ENCODE peak calls at places on chromosomes 16 and 17, in seven cellular contexts. One of them, this sample, is unnamed.

GRCh38 chr17:32157225-32157624 is 14.9 kb downstream of the RHOT1 start:
- DNase-seq in H9: no peak
- DNase-seq in right atrium auricular region: no peak
- DNase-seq in cardiac fibroblast: peak; percentile 66
- DNase-seq in GM12865: no peak
- DNase-seq in Calu3: no peak
- DNase-seq in cardiac muscle cell: no peak
- DNase-seq in this sample: no peak

GRCh38 chr17:81071761-81072741 is 37.1 kb downstream of the BAIAP2 start:
- DNase-seq in H9: no peak
- DNase-seq in right atrium auricular region: no peak
- DNase-seq in cardiac fibroblast: no peak
- DNase-seq in GM12865: no peak
- DNase-seq in Calu3: peak; percentile 60
- DNase-seq in cardiac muscle cell: no peak
- DNase-seq in this sample: no peak

GRCh38 chr17:38578229-38578628 is 27.5 kb downstream of the SRCIN1 start:
- DNase-seq in H9: peak; percentile 95
- DNase-seq in right atrium auricular region: no peak
- DNase-seq in cardiac fibroblast: no peak
- DNase-seq in GM12865: no peak
- DNase-seq in Calu3: no peak
- DNase-seq in cardiac muscle cell: no peak
- DNase-seq in this sample: no peak

GRCh38 chr16:9793623-9794022 is 388.6 kb downstream of the GRIN2A start:
- DNase-seq in H9: no peak
- DNase-seq in right atrium auricular region: no peak
- DNase-seq in cardiac fibroblast: no peak
- DNase-seq in GM12865: no peak
- DNase-seq in Calu3: no peak
- DNase-seq in cardiac muscle cell: no peak
- DNase-seq in this sample: no peak

GRCh38 chr17:11241611-11242226 is 706 bp downstream of the SHISA6 start:
- DNase-seq in H9: peak; percentile 72
- DNase-seq in right atrium auricular region: no peak
- DNase-seq in cardiac fibroblast: no peak
- DNase-seq in GM12865: no peak
- DNase-seq in Calu3: no peak
- DNase-seq in cardiac muscle cell: no peak
- DNase-seq in this sample: no peak

GRCh38 chr17:58047751-58048150 is 35.5 kb upstream of the DYNLL2 start:
- DNase-seq in H9: no peak
- DNase-seq in right atrium auricular region: no peak
- DNase-seq in cardiac fibroblast: no peak
- DNase-seq in GM12865: no peak
- DNase-seq in Calu3: no peak
- DNase-seq in cardiac muscle cell: no peak
- DNase-seq in this sample: no peak

GRCh38 chr16:1054660-1055556 is 17.6 kb upstream of the SSTR5 start:
- DNase-seq in H9: peak; percentile 84
- DNase-seq in right atrium auricular region: no peak
- DNase-seq in cardiac fibroblast: peak; percentile 59
- DNase-seq in GM12865: peak; percentile 21
- DNase-seq in Calu3: peak; percentile 85
- DNase-seq in cardiac muscle cell: peak; percentile 86
- DNase-seq in this sample: no peak

GRCh38 chr17:21373696-21374454 is 2.3 kb upstream of the KCNJ12 start:
- DNase-seq in H9: no peak
- DNase-seq in right atrium auricular region: no peak
- DNase-seq in cardiac fibroblast: no peak
- DNase-seq in GM12865: no peak
- DNase-seq in Calu3: no peak
- DNase-seq in cardiac muscle cell: no peak
- DNase-seq in this sample: no peak

GRCh38 chr16:81928975-81929374 is 82.3 kb downstream of the SDR42E1 start:
- DNase-seq in H9: no peak
- DNase-seq in right atrium auricular region: no peak
- DNase-seq in cardiac fibroblast: no peak
- DNase-seq in GM12865: no peak
- DNase-seq in Calu3: peak; percentile 70
- DNase-seq in cardiac muscle cell: no peak
- DNase-seq in this sample: no peak

GRCh38 chr17:44587339-44587738 is 30.1 kb downstream of the FZD2 start:
- DNase-seq in H9: peak; percentile 78
- DNase-seq in right atrium auricular region: peak; percentile 88
- DNase-seq in cardiac fibroblast: peak; percentile 92
- DNase-seq in GM12865: no peak
- DNase-seq in Calu3: peak; percentile 90
- DNase-seq in cardiac muscle cell: peak; percentile 85
- DNase-seq in this sample: no peak

GRCh38 chr16:85400305-85401205 is 212.6 kb upstream of the GSE1 start:
- DNase-seq in H9: no peak
- DNase-seq in right atrium auricular region: no peak
- DNase-seq in cardiac fibroblast: no peak
- DNase-seq in GM12865: no peak
- DNase-seq in Calu3: no peak
- DNase-seq in cardiac muscle cell: no peak
- DNase-seq in this sample: peak; percentile 32

GRCh38 chr16:84358601-84359295 is 9.6 kb upstream of the ATP2C2 start:
- DNase-seq in H9: no peak
- DNase-seq in right atrium auricular region: no peak
- DNase-seq in cardiac fibroblast: no peak
- DNase-seq in GM12865: no peak
- DNase-seq in Calu3: no peak
- DNase-seq in cardiac muscle cell: no peak
- DNase-seq in this sample: no peak

GRCh38 chr17:73521376-73521775 is 122.9 kb downstream of the SDK2 start:
- DNase-seq in H9: no peak
- DNase-seq in right atrium auricular region: no peak
- DNase-seq in cardiac fibroblast: no peak
- DNase-seq in GM12865: no peak
- DNase-seq in Calu3: no peak
- DNase-seq in cardiac muscle cell: no peak
- DNase-seq in this sample: no peak

GRCh38 chr17:48067245-48067644 is 19.1 kb downstream of the NFE2L1 start:
- DNase-seq in H9: no peak
- DNase-seq in right atrium auricular region: no peak
- DNase-seq in cardiac fibroblast: no peak
- DNase-seq in GM12865: no peak
- DNase-seq in Calu3: no peak
- DNase-seq in cardiac muscle cell: no peak
- DNase-seq in this sample: no peak
- TF ChIP-seq CTCF in H9: no peak
- TF ChIP-seq CTCF in right atrium auricular region: no peak
- TF ChIP-seq CTCF in cardiac fibroblast: no peak
- TF ChIP-seq CTCF in GM12865: no peak
- TF ChIP-seq CTCF in Calu3: no peak
- TF ChIP-seq CTCF in cardiac muscle cell: no peak
- TF ChIP-seq CTCF in this sample: no peak

GRCh38 chr16:19223235-19223847 is 55.3 kb downstream of the SYT17 start:
- DNase-seq in H9: peak; percentile 67
- DNase-seq in right atrium auricular region: no peak
- DNase-seq in cardiac fibroblast: peak; percentile 13
- DNase-seq in GM12865: peak; percentile 51
- DNase-seq in Calu3: peak; percentile 39
- DNase-seq in cardiac muscle cell: peak; percentile 14
- DNase-seq in this sample: no peak
- TF ChIP-seq CTCF in H9: peak; percentile 92
- TF ChIP-seq CTCF in right atrium auricular region: peak; percentile 12
- TF ChIP-seq CTCF in cardiac fibroblast: peak; percentile 54
- TF ChIP-seq CTCF in GM12865: peak; percentile 66
- TF ChIP-seq CTCF in Calu3: peak; percentile 47
- TF ChIP-seq CTCF in cardiac muscle cell: peak; percentile 53
- TF ChIP-seq CTCF in this sample: peak; percentile 65

DNA sequence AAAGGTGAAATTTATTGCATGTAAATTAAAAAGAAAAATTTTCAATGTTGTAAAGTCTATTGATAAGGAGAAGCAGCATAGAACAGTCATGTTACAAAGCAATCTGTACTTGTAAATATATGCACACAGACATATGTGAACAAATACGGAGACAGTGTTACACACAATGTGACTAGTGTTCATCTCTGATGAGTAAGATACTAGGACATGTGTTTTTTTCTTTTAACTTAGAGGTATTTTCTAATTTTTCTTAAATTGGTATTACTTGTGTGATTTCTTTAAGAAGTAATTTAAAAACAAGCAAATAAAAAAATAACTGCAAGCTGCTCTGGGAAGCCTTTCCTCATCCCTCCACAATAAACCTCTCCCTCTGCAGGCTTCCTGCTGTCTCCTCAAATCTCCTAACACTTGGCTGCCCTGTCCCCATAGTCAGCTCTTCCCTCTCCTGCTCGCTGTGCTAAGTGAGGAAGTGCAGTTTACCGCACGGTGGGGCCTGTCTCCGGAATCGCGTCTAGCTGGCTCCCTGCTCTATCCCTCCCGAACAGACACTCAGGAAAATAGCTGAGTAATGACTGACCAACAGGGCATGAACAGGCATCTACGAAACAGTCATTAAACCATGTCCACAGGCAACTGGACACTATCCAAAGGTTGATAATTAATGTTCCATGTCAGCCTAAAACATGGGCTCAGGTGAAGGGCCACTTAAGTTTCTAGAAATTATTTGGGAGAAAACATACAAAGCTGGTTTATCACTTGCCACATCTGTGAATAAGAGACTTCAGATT is 35.9 kb downstream of the CMTM4 start:
- DNase-seq in H9: no peak
- DNase-seq in right atrium auricular region: peak; percentile 78
- DNase-seq in cardiac fibroblast: peak; percentile 90
- DNase-seq in GM12865: no peak
- DNase-seq in Calu3: peak; percentile 51
- DNase-seq in cardiac muscle cell: peak; percentile 89
- DNase-seq in this sample: peak; percentile 58
- TF ChIP-seq CTCF in H9: no peak
- TF ChIP-seq CTCF in right atrium auricular region: no peak
- TF ChIP-seq CTCF in cardiac fibroblast: peak; percentile 45
- TF ChIP-seq CTCF in GM12865: no peak
- TF ChIP-seq CTCF in Calu3: no peak
- TF ChIP-seq CTCF in cardiac muscle cell: peak; percentile 46
- TF ChIP-seq CTCF in this sample: peak; percentile 22

GRCh38 chr17:30273373-30273772 is 18.4 kb downstream of the BLMH start:
- DNase-seq in H9: no peak
- DNase-seq in right atrium auricular region: no peak
- DNase-seq in cardiac fibroblast: no peak
- DNase-seq in GM12865: no peak
- DNase-seq in Calu3: no peak
- DNase-seq in cardiac muscle cell: no peak
- DNase-seq in this sample: no peak

GRCh38 chr17:30279156-30279555 is 12.6 kb downstream of the BLMH start:
- DNase-seq in H9: no peak
- DNase-seq in right atrium auricular region: no peak
- DNase-seq in cardiac fibroblast: no peak
- DNase-seq in GM12865: no peak
- DNase-seq in Calu3: no peak
- DNase-seq in cardiac muscle cell: no peak
- DNase-seq in this sample: no peak

GRCh38 chr17:30274887-30275286 is 16.9 kb downstream of the BLMH start:
- DNase-seq in H9: no peak
- DNase-seq in right atrium auricular region: no peak
- DNase-seq in cardiac fibroblast: no peak
- DNase-seq in GM12865: peak; percentile 30
- DNase-seq in Calu3: no peak
- DNase-seq in cardiac muscle cell: no peak
- DNase-seq in this sample: no peak

GRCh38 chr17:30275911-30276310 is 15.8 kb downstream of the BLMH start:
- DNase-seq in H9: no peak
- DNase-seq in right atrium auricular region: no peak
- DNase-seq in cardiac fibroblast: no peak
- DNase-seq in GM12865: peak; percentile 33
- DNase-seq in Calu3: no peak
- DNase-seq in cardiac muscle cell: no peak
- DNase-seq in this sample: no peak

GRCh38 chr17:30278032-30278431 is 13.7 kb downstream of the BLMH start:
- DNase-seq in H9: no peak
- DNase-seq in right atrium auricular region: no peak
- DNase-seq in cardiac fibroblast: peak; percentile 57
- DNase-seq in GM12865: peak; percentile 42
- DNase-seq in Calu3: no peak
- DNase-seq in cardiac muscle cell: peak; percentile 62
- DNase-seq in this sample: no peak
- TF ChIP-seq CTCF in H9: peak; percentile 62
- TF ChIP-seq CTCF in right atrium auricular region: peak; percentile 40
- TF ChIP-seq CTCF in cardiac fibroblast: peak; percentile 38
- TF ChIP-seq CTCF in GM12865: peak; percentile 31
- TF ChIP-seq CTCF in Calu3: no peak
- TF ChIP-seq CTCF in cardiac muscle cell: peak; percentile 65
- TF ChIP-seq CTCF in this sample: peak; percentile 20

GRCh38 chr17:5558815-5559785 is 25.2 kb downstream of the NLRP1 start:
- DNase-seq in H9: no peak
- DNase-seq in right atrium auricular region: no peak
- DNase-seq in cardiac fibroblast: no peak
- DNase-seq in GM12865: no peak
- DNase-seq in Calu3: no peak
- DNase-seq in cardiac muscle cell: no peak
- DNase-seq in this sample: no peak
- TF ChIP-seq CTCF in H9: no peak
- TF ChIP-seq CTCF in right atrium auricular region: no peak
- TF ChIP-seq CTCF in cardiac fibroblast: no peak
- TF ChIP-seq CTCF in GM12865: no peak
- TF ChIP-seq CTCF in Calu3: no peak
- TF ChIP-seq CTCF in cardiac muscle cell: no peak
- TF ChIP-seq CTCF in this sample: no peak

GRCh38 chr17:7856840-7857723 is at the start of gene NAA38:
- DNase-seq in H9: peak; percentile 100
- DNase-seq in right atrium auricular region: peak; percentile 98
- DNase-seq in cardiac fibroblast: peak; percentile 100
- DNase-seq in GM12865: peak; percentile 99
- DNase-seq in Calu3: peak; percentile 91
- DNase-seq in cardiac muscle cell: peak; percentile 99
- DNase-seq in this sample: peak; percentile 98
- TF ChIP-seq CTCF in H9: peak; percentile 27
- TF ChIP-seq CTCF in right atrium auricular region: no peak
- TF ChIP-seq CTCF in cardiac fibroblast: peak; percentile 42
- TF ChIP-seq CTCF in GM12865: peak; percentile 43
- TF ChIP-seq CTCF in Calu3: no peak
- TF ChIP-seq CTCF in cardiac muscle cell: peak; percentile 37
- TF ChIP-seq CTCF in this sample: no peak

This sample was measured in CD14-positive monocyte.